ENCODE peak calls at places on chromosomes 5 and 9, in five cellular contexts. I, Y, G, H and J are unnamed samples.

GRCh38 chr9:35110327-35110758 is 5.3 kb downstream of the ATOSB start:
- DNase-seq in G (no peak), H (no peak), I (no peak), Y (peak), J (no peak)

GRCh38 chr5:90347462-90347861 is 62.1 kb downstream of the CETN3 start:
- DNase-seq in Y (no peak), I (peak), H (no peak), G (no peak), J (no peak)

GRCh38 chr5:175572922-175573321 is 84.9 kb upstream of the HRH2 start:
- DNase-seq in H (no peak), G (no peak), I (no peak), Y (no peak), J (no peak)

GRCh38 chr5:38650540-38651275 is 94.3 kb upstream of the LIFR start:
- DNase-seq in Y (no peak), G (no peak), H (no peak), I (no peak), J (no peak)

GRCh38 chr9:127474592-127474991 is 23.3 kb downstream of the LRSAM1 start:
- DNase-seq in Y (no peak), G (no peak), I (no peak), H (no peak), J (no peak)

GRCh38 chr5:60248900-60249299 is 355.4 kb upstream of the PDE4D start:
- DNase-seq in Y (no peak), G (no peak), H (no peak), I (no peak), J (no peak)

GRCh38 chr5:91079037-91079436 is 304.1 kb downstream of the ARRDC3 start:
- DNase-seq in I (no peak), G (no peak), H (no peak), Y (no peak), J (no peak)

GRCh38 chr9:22893196-22893843 is 446.7 kb downstream of the DMRTA1 start:
- DNase-seq in I (no peak), G (no peak), H (no peak), Y (no peak), J (no peak)

GRCh38 chr5:133819977-133820471 is 148.4 kb downstream of the C5orf15 start:
- DNase-seq in G (no peak), H (no peak), I (no peak), Y (no peak), J (no peak)

GRCh38 chr5:91541696-91542095 is 158.6 kb upstream of the ARRDC3 start:
- DNase-seq in H (no peak), G (no peak), I (no peak), Y (no peak), J (no peak)

GRCh38 chr9:3285365-3286161 is 240.2 kb downstream of the RFX3 start:
- DNase-seq in I (peak), G (no peak), Y (no peak), H (no peak), J (no peak)

GRCh38 chr9:89664010-89664409 is 59.2 kb downstream of the GADD45G start:
- DNase-seq in I (no peak), G (no peak), H (no peak), Y (peak), J (no peak)

GRCh38 chr5:143964919-143965318 is 153.0 kb downstream of the HMHB1 start:
- DNase-seq in Y (no peak), H (no peak), I (no peak), G (no peak), J (no peak)

GRCh38 chr9:130943226-130943625 is 4.2 kb upstream of the FIBCD1 start:
- DNase-seq in H (peak), G (no peak), I (no peak), Y (no peak), J (no peak)

GRCh38 chr5:135753990-135754389 is 80.5 kb upstream of the SLC25A48 start:
- DNase-seq in H (no peak), G (no peak), Y (no peak), I (no peak), J (no peak)

GRCh38 chr5:126676195-126676624 is 75.5 kb downstream of the PHAX start:
- DNase-seq in Y (peak), I (peak), G (peak), H (peak), J (peak)

GRCh38 chr5:152164860-152165259 is 240.2 kb upstream of the GLRA1 start:
- DNase-seq in Y (no peak), G (no peak), I (no peak), H (no peak), J (no peak)

GRCh38 chr9:115135786-115136185 is 17.8 kb upstream of the TNC start:
- DNase-seq in Y (no peak), I (no peak), G (no peak), H (no peak), J (no peak)

GRCh38 chr5:158758666-158759065 is 341.1 kb downstream of the EBF1 start:
- DNase-seq in Y (no peak), I (no peak), G (no peak), H (no peak), J (no peak)

GRCh38 chr5:72883850-72884249 is 67.4 kb downstream of the TNPO1 start:
- DNase-seq in Y (no peak), H (no peak), G (no peak), I (no peak), J (no peak)

GRCh38 chr5:139644001-139644456 is 4.1 kb upstream of the CXXC5 start:
- DNase-seq in G (no peak), Y (peak), H (no peak), I (no peak), J (no peak)

GRCh38 chr9:5800969-5801738 is 31.8 kb downstream of the ERMP1 start:
- DNase-seq in Y (peak), G (no peak), H (no peak), I (no peak), J (no peak)

GRCh38 chr5:36073595-36074216 is 7.0 kb upstream of the UGT3A2 start:
- DNase-seq in H (no peak), Y (no peak), G (no peak), I (peak), J (no peak)

GRCh38 chr5:38640012-38640395 is 83.6 kb upstream of the LIFR start:
- DNase-seq in I (no peak), G (no peak), H (no peak), Y (no peak), J (no peak)

GRCh38 chr5:82664711-82665110 is 386.6 kb upstream of the RPS23 start:
- DNase-seq in G (no peak), I (no peak), H (no peak), Y (no peak), J (no peak)

GRCh38 chr9:84974258-84974657 is 304.7 kb downstream of the NTRK2 start:
- DNase-seq in Y (no peak), I (no peak), G (no peak), H (no peak), J (no peak)

GRCh38 chr9:87827341-87827740 is 55.3 kb upstream of the SPATA31E1 start:
- DNase-seq in G (no peak), Y (no peak), H (no peak), I (no peak), J (no peak)

GRCh38 chr9:87826331-87826730 is 56.3 kb upstream of the SPATA31E1 start:
- DNase-seq in Y (no peak), I (no peak), H (no peak), G (no peak), J (no peak)

GRCh38 chr9:87824886-87825285 is 57.8 kb upstream of the SPATA31E1 start:
- DNase-seq in Y (no peak), I (no peak), G (no peak), H (no peak), J (no peak)

GRCh38 chr9:87829756-87830155 is 52.9 kb upstream of the SPATA31E1 start:
- DNase-seq in H (no peak), G (no peak), I (no peak), Y (no peak), J (no peak)

GRCh38 chr9:87824216-87824875 is 58.3 kb upstream of the SPATA31E1 start:
- DNase-seq in G (no peak), H (no peak), I (no peak), Y (no peak), J (no peak)
- TF ChIP-seq CTCF in G (no peak), H (no peak), I (no peak), Y (no peak), J (no peak)

GRCh38 chr5:148297695-148298094 is 14.5 kb upstream of the SPINK7 start:
- DNase-seq in H (no peak), G (no peak), Y (no peak), I (no peak), J (no peak)
- TF ChIP-seq CTCF in H (no peak), G (no peak), Y (no peak), I (no peak), J (no peak)

GRCh38 chr5:113660848-113661247 is 147.4 kb downstream of the YTHDC2 start:
- DNase-seq in H (no peak), Y (no peak), I (no peak), G (no peak), J (no peak)

DNA sequence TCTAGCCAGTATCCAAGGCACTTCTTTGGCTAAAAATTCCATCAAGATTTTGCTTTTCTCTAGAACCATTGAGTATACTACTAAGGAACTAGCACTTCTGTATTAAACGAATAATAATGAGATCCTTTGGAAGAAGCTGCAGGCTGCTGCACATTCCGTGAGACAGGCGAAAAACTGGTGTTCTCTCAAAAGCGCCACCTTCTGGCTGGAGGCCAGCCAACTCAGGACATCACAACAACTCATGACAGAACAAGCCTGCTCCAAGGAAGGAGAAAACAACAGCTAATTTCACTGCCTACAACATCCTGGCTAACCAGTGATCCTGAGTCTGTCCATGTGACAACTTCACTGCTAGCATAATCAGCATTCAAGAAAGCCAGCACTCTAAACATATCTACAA is 150.4 kb downstream of the YTHDC2 start:
- DNase-seq in G (peak), I (peak), Y (peak), H (no peak), J (peak)
- TF ChIP-seq CTCF in G (no peak), I (peak), Y (no peak), H (peak), J (no peak)

GRCh38 chr5:6819521-6819920 is 106.3 kb downstream of the TENT4A start:
- DNase-seq in I (peak), Y (no peak), G (no peak), H (no peak), J (no peak)

GRCh38 chr5:6822556-6823343 is 109.5 kb downstream of the TENT4A start:
- DNase-seq in G (no peak), H (no peak), I (no peak), Y (no peak), J (no peak)

GRCh38 chr5:6818594-6819512 is 105.6 kb downstream of the TENT4A start:
- DNase-seq in I (no peak), H (no peak), Y (no peak), G (no peak), J (no peak)

GRCh38 chr5:6822068-6822467 is 108.8 kb downstream of the TENT4A start:
- DNase-seq in H (no peak), G (no peak), I (no peak), Y (no peak), J (no peak)

DNA sequence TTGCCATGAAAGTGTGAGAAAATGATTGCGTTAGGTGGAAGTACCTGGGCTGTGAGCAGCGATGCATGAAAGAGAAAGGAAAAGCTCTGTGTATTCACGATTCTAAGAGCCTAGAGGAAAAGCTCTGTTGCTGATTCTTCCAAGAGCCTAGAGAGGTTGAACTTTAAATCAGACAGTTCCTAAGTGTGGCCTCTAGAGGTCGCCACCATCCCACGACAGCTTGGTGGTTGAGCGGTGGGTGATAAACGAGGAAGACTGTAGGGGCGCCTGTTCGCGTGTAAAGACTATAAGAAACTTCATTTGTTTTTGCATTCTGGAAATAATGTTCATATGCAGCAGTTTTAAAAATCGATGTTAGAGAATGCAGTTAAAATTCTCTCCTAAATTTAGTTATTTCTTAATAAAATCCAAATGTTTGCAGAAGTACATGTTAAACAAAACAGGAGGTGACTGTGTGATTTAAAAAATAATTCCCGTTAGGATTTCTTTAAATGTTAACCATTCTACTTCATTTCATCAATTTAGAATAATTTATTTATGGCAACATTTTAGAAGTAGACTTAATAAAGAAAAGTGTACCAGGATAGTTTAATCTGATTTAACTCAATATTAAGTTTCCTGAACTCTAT is 107.7 kb downstream of the TENT4A start:
- DNase-seq in H (peak), I (peak), Y (peak), G (no peak), J (peak)
- TF ChIP-seq CTCF in H (peak), I (peak), Y (no peak), G (peak), J (peak)

GRCh38 chr5:41636605-41637004 is 126.2 kb upstream of the PLCXD3 start:
- DNase-seq in G (no peak), Y (no peak), I (peak), H (peak), J (peak)

GRCh38 chr5:41637424-41637823 is 127.0 kb upstream of the PLCXD3 start:
- DNase-seq in G (no peak), Y (no peak), H (no peak), I (no peak), J (no peak)

GRCh38 chr5:41638685-41639084 is 128.3 kb upstream of the PLCXD3 start:
- DNase-seq in Y (no peak), H (no peak), I (no peak), G (no peak), J (no peak)

GRCh38 chr5:41641621-41642020 is 131.2 kb upstream of the PLCXD3 start:
- DNase-seq in I (no peak), G (no peak), H (no peak), Y (no peak), J (no peak)

GRCh38 chr5:41637869-41638268 is 127.5 kb upstream of the PLCXD3 start:
- DNase-seq in Y (no peak), I (peak), G (no peak), H (no peak), J (no peak)
- TF ChIP-seq CTCF in Y (no peak), I (peak), G (no peak), H (no peak), J (peak)

GRCh38 chr9:77455312-77455927 is 192.7 kb downstream of the GNA14 start:
- DNase-seq in G (no peak), Y (no peak), I (no peak), H (peak), J (no peak)
- TF ChIP-seq CTCF in G (peak), Y (no peak), I (peak), H (peak), J (peak)

DNA sequence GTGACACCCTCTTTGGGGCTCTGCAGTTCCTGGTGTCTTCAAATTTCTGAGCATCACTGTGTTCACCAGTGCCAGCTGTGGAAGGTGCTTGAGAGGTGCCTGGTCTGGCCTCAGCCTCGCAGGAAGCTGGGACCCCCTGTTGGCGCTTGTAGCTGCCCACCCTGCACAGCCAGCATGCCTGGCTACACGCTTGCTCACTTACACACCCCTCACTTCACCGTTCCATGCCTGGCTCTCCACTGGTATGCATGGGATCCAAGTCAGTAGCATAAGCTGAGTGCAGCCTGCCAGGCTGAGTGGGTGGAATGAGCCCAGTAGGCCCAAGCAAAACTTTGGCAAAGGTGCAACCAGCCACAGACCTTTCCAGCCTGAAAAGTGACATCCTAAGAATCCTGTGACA is 801.4 kb upstream of the PTPRD start:
- DNase-seq in I (no peak), G (no peak), H (no peak), Y (no peak), J (no peak)
- TF ChIP-seq CTCF in I (no peak), G (no peak), H (no peak), Y (no peak), J (no peak)

GRCh38 chr9:128495804-128496417 is 8.6 kb upstream of the GLE1 start:
- DNase-seq in H (no peak), I (peak), G (no peak), Y (no peak), J (no peak)
- TF ChIP-seq CTCF in H (peak), I (no peak), G (no peak), Y (no peak), J (no peak)

GRCh38 chr5:141848771-141849370 is 29.3 kb downstream of the PCDH1 start:
- DNase-seq in G (no peak), Y (peak), I (no peak), H (peak), J (no peak)

GRCh38 chr5:141850786-141851185 is 27.4 kb downstream of the PCDH1 start:
- DNase-seq in I (no peak), H (peak), G (no peak), Y (no peak), J (no peak)

GRCh38 chr5:141851195-141851874 is 26.9 kb downstream of the PCDH1 start:
- DNase-seq in I (no peak), H (no peak), Y (no peak), G (no peak), J (no peak)

GRCh38 chr5:141850183-141850768 is 27.9 kb downstream of the PCDH1 start:
- DNase-seq in G (peak), H (peak), I (peak), Y (peak), J (no peak)

DNA sequence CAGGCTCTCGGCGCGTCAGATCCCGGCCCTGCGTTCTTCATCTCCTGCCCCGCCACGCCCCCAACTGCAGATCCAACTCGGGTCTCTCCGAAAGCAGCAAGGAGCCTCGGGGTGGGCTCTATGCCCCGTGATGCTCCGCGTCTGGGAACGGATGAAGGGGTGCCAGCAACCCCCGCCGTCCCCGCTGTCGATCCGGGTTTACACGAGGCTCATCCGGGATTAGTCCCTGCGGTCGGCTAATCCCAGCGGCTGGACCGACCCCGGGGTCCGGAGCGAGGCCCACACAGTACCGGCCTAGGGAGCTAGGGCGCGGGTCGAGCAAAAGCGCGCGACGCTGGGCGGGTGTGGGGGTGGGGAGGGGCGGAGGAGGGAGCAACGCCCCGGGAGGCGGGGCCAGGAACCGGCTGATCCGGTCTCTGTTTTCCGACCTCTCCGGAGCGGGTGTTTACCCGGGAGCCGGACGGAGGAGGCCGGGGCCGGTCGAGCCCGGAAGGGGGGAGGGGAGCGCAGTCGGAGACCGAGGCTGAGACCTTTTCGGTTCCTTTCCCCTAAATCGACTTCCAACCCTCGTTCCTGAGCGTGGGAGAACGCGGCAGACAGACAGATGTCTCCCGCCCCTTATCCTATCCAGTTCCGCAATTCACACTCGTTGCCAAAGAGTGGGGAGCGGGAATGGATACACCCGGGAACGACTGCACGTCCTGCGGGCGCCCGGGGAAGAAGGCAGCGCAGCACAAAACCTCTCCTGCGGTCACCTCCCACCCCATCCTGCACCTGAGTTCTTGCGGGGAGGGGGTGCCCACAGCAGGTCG is 28.6 kb downstream of the PCDH1 start:
- DNase-seq in G (peak), Y (peak), I (peak), H (peak), J (peak)
- TF ChIP-seq CTCF in G (no peak), Y (no peak), I (no peak), H (no peak), J (no peak)